ENCODE peak calls at places on chromosomes 6 and 20, in five cellular contexts. D is cardiac fibroblast, L is colonic mucosa, T is AG04450, G is heart left ventricle. R is an unnamed sample.
A peak's percentile ranks its signal among the peaks of the same experiment; 100 is the strongest.

GRCh38 chr6:2073476-2073875 is 171.9 kb downstream of the GMDS start:
- DNase-seq in G (no peak), T (no peak), L (no peak), D (no peak), R (no peak)

GRCh38 chr6:90687751-90688380 is 101.0 kb upstream of the MAP3K7 start:
- DNase-seq in T (no peak), G (no peak), L (no peak), D (no peak), R (no peak)

GRCh38 chr20:10718671-10719070 is 44.9 kb upstream of the JAG1 start:
- DNase-seq in T (no peak), G (no peak), D (no peak), L (no peak), R (no peak)

GRCh38 chr6:112780498-112781096 is 433.5 kb downstream of the RFPL4B start:
- DNase-seq in D (peak; percentile 92), G (peak; percentile 52), T (peak; percentile 55), L (peak; percentile 77), R (peak; percentile 88)

GRCh38 chr20:63782051-63782471 is 42.5 kb downstream of the SLC2A4RG start:
- DNase-seq in D (no peak), G (no peak), L (no peak), T (no peak), R (no peak)

GRCh38 chr20:50368813-50369224 is 141.4 kb upstream of the PTPN1 start:
- DNase-seq in G (no peak), D (peak; percentile 59), T (peak; percentile 20), L (no peak), R (peak; percentile 74)

GRCh38 chr20:45347936-45348809 is at the start of gene SDC4:
- DNase-seq in D (peak; percentile 56), L (peak; percentile 83), T (no peak), G (peak; percentile 79), R (peak; percentile 69)

GRCh38 chr6:130906736-130907381 is 79.7 kb downstream of the SMLR1 start:
- DNase-seq in G (no peak), L (no peak), D (peak; percentile 78), T (peak; percentile 18), R (peak; percentile 79)

GRCh38 chr20:46022411-46023147 is 6.4 kb upstream of the SLC12A5 start:
- DNase-seq in T (no peak), L (peak; percentile 76), D (peak; percentile 41), G (peak; percentile 46), R (peak; percentile 22)

GRCh38 chr6:127518212-127518709 is 874 bp downstream of the MTCL3 start:
- DNase-seq in D (no peak), T (no peak), G (no peak), L (no peak), R (no peak)

GRCh38 chr6:143581835-143582480 is 70.4 kb upstream of the FUCA2 start:
- DNase-seq in D (peak; percentile 89), T (no peak), L (no peak), G (no peak), R (peak; percentile 87)

GRCh38 chr20:15475483-15475882 is 1097.8 kb downstream of the KIF16B start:
- DNase-seq in T (no peak), G (peak; percentile 28), D (no peak), L (peak; percentile 32), R (no peak)

GRCh38 chr6:145139451-145139850 is 595.9 kb downstream of the EPM2A start:
- DNase-seq in L (no peak), T (no peak), D (no peak), G (no peak), R (no peak)

GRCh38 chr20:25372584-25373336 is 17.9 kb downstream of the ABHD12 start:
- DNase-seq in G (no peak), T (peak; percentile 89), L (no peak), D (peak; percentile 97), R (peak; percentile 89)

GRCh38 chr6:122405417-122405816 is 6.0 kb downstream of the HSF2 start:
- DNase-seq in D (peak; percentile 31), L (no peak), T (no peak), G (no peak), R (no peak)
- TF ChIP-seq CTCF in D (peak; percentile 38), L (no peak), T (peak; percentile 18), G (no peak), R (peak; percentile 19)

DNA sequence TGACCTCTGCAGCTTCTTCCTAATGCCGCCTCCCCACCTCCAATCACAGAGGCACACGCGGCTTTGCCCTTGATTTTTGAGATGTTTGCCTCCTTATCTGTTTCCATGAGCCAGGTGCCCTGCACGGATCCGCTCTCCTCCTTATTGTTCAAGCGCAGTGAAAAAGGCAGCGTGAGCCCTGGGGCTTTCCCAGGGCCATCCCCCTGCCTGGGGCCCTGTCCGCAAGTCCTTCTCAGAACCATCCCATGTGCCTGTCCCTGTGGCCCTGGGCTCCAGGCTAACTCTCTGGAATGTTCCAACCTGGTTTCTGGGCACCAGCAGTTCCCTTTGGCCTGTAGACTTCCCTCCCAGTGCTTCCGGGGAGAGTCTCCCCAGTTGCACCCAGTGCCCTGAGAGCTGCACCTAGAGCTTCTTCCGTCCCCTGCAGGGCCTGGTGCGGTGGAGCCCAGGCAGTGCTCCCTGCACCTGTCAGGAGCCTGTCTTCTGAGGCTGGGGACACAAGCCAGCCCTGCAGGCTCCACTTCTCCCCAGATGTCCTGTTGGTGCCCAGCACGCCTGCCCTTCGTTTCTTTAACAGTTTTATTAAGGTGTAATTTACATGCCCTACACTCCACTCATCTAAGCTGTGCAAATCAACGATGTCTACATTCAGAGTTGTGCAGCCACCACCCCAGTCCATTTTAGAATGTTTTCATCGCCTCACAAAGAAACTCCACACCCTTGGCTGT is 330.3 kb downstream of the CDH4 start:
- DNase-seq in D (no peak), T (no peak), G (peak; percentile 17), L (no peak), R (no peak)
- H3K4me3 ChIP-seq in D (no peak overlapping the region), T (no peak overlapping the region), G (no peak overlapping the region), L (no peak overlapping the region), R (no peak overlapping the region)

GRCh38 chr6:4727671-4728435 is 48.4 kb upstream of the CDYL start:
- DNase-seq in T (no peak), D (no peak), L (peak; percentile 67), G (no peak), R (peak; percentile 13)
- TF ChIP-seq CTCF in T (no peak), D (no peak), L (no peak), G (no peak), R (no peak)

DNA sequence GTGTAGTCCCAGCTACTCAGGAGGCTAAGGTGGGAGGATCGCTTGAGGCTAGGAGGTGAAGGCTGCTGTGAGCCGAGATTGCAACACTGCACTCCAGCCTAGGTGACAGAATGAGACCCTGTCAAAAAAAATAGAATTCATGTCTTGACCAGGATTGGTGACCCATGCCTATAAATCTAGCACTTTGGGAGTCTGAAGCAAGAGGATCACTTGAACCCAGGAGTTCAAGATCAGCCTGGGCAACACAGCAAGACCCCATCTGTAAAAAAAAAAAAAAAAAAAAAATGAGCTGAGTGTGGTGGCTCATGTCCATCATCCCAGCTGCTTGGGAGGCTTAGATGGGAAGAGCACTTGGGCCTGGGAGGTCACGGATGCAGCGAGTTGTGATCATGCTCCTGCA is 34.3 kb downstream of the GINM1 start:
- DNase-seq in T (no peak), G (no peak), L (no peak), D (no peak), R (no peak)
- H3K4me3 ChIP-seq in T (no peak overlapping the region), G (no peak overlapping the region), L (no peak overlapping the region), D (no peak overlapping the region), R (no peak overlapping the region)

DNA sequence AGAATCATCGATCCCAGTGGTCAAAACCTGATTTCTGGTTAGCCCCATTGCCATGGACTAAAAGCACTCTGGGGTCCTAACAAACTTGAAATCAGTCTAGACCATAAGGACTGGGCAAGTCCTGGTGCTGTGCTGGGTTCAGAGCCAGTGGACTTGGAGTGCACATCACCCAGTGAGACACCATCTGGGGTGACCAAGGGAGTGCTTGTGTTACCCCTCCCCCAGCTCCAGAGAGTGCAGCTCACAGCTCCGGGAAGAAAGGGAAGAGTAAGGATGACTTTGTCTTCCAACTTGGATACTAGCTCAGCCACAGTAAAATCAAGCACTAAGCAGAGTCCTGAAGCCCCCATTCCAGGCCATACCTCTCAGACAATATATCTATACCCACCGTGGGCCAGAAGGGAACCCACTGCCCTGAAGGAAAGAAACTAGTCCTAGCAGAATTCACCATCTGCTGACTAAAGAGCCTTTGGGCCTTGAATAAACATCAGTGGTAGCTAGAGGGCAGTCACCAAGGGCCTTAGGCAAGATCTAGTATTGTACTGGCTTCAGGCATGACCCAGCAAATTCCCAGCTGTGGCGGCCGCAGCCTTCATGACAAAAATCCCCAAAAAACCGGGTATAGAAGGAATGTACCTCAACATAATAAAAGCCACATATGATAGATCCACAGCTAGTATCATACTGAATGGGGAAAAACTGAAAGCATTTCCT is 153.5 kb upstream of the OGFRL1 start:
- DNase-seq in G (no peak), D (no peak), L (no peak), T (no peak), R (no peak)
- TF ChIP-seq CTCF in G (no peak), D (no peak), L (no peak), T (no peak), R (no peak)